ENCODE peak calls at places on chromosomes 5 and 9, in four cellular contexts. O is hepatic stellate cell; W is activated CD8-positive, alpha-beta T cell treated with anti-CD3 and anti-CD28 coated beads, Interleukin-2, amount 10 ng/mL, durations not matched to agents 7 days and 5 days; X is tibial nerve. N is an unnamed sample.

GRCh38 chr5:321233-321725 is at the start of gene AHRR:
- DNase-seq in O (peak), W (peak), X (no peak), N (no peak)

GRCh38 chr9:20189871-20190270 is 401.0 kb upstream of the SLC24A2 start:
- DNase-seq in O (no peak), W (no peak), X (no peak), N (no peak)

GRCh38 chr9:128724744-128725211 is 851 bp upstream of the ZDHHC12 start:
- DNase-seq in O (peak), W (peak), X (peak), N (peak)

GRCh38 chr9:127036437-127036836 is 86.0 kb downstream of the ANGPTL2 start:
- DNase-seq in O (no peak), W (no peak), X (no peak), N (no peak)

GRCh38 chr5:66864240-66864884 is 268.2 kb downstream of the MAST4 start:
- DNase-seq in O (no peak), W (peak), X (no peak), N (no peak)

GRCh38 chr5:13252701-13253100 is 691.8 kb downstream of the DNAH5 start:
- DNase-seq in O (no peak), W (no peak), X (no peak), N (no peak)

GRCh38 chr5:135444360-135444759 is 2.8 kb downstream of the DCANP1 start:
- DNase-seq in O (no peak), W (no peak), X (no peak), N (no peak)

GRCh38 chr9:104177003-104177611 is 83.0 kb downstream of the SMC2 start:
- DNase-seq in O (no peak), W (no peak), X (no peak), N (peak)

GRCh38 chr9:8825600-8826147 is 1026.1 kb upstream of the DMAC1 start:
- DNase-seq in O (no peak), W (no peak), X (no peak), N (no peak)

GRCh38 chr5:137265457-137265856 is 233.7 kb downstream of the SPOCK1 start:
- DNase-seq in O (no peak), W (no peak), X (no peak), N (no peak)

GRCh38 chr5:177494356-177495195 is 2.8 kb downstream of the PDLIM7 start:
- DNase-seq in O (peak), W (no peak), X (no peak), N (no peak)

GRCh38 chr9:137431416-137431931 is 8.3 kb downstream of the NOXA1 start:
- DNase-seq in O (no peak), W (no peak), X (no peak), N (no peak)

GRCh38 chr9:129557192-129558036 is 63.5 kb downstream of the C9orf50 start:
- DNase-seq in O (no peak), W (no peak), X (no peak), N (no peak)

GRCh38 chr5:88925692-88926490 is 42.9 kb upstream of the MEF2C start:
- DNase-seq in O (no peak), W (no peak), X (no peak), N (no peak)

GRCh38 chr5:42516282-42517042 is 93.2 kb downstream of the GHR start:
- DNase-seq in O (no peak), W (no peak), X (no peak), N (no peak)

N was measured in Jurkat, Clone E6-1.